ENCODE peak calls at places on chromosomes 7 and 10, in five cellular contexts. F is hepatocyte, A is OCI-LY7, K is fibroblast of lung, G is endothelial cell of umbilical vein. E is an unnamed sample. For H3K36me3, the result is how much of the 10 kb centered on the place peaks cover.

GRCh38 chr7:55132890-55133551 is 114.2 kb downstream of the EGFR start:
- DNase-seq in F (peak), A (no peak), K (peak), G (peak), E (peak)

GRCh38 chr7:38630720-38631673 is at the start of gene AMPH:
- DNase-seq in F (peak), A (no peak), K (peak), G (peak), E (no peak)

GRCh38 chr10:96718304-96718990 is 1.9 kb downstream of the PIK3AP1 start:
- DNase-seq in F (no peak), A (peak), K (no peak), G (no peak), E (no peak)

GRCh38 chr7:43201912-43202311 is 89.5 kb downstream of the HECW1 start:
- DNase-seq in F (no peak), A (no peak), K (peak), G (no peak), E (no peak)

GRCh38 chr10:47456096-47456485 is 27.8 kb downstream of the ANXA8 start:
- DNase-seq in F (no peak), A (no peak), K (no peak), G (no peak), E (no peak)

GRCh38 chr10:35423505-35424306 is 87.4 kb downstream of the CCNY start:
- DNase-seq in F (no peak), A (no peak), K (no peak), G (no peak), E (peak)

GRCh38 chr10:29951441-29951931 is 107.9 kb downstream of the JCAD start:
- DNase-seq in F (no peak), A (no peak), K (peak), G (peak), E (peak)

GRCh38 chr7:73436031-73436929 is 2.7 kb downstream of the FZD9 start:
- DNase-seq in F (peak), A (no peak), K (no peak), G (no peak), E (no peak)

GRCh38 chr10:122162566-122163181 is 108.4 kb upstream of the BTBD16 start:
- DNase-seq in F (peak), A (no peak), K (no peak), G (no peak), E (no peak)

GRCh38 chr7:2647594-2648172 is 15.9 kb downstream of the TTYH3 start:
- DNase-seq in F (no peak), A (no peak), K (no peak), G (no peak), E (no peak)

GRCh38 chr7:2646336-2646679 is 14.5 kb downstream of the TTYH3 start:
- DNase-seq in F (no peak), A (peak), K (no peak), G (no peak), E (no peak)

GRCh38 chr7:2644514-2645273 is 12.9 kb downstream of the TTYH3 start:
- DNase-seq in F (no peak), A (no peak), K (no peak), G (no peak), E (no peak)

GRCh38 chr7:2645274-2645868 is 13.6 kb downstream of the TTYH3 start:
- DNase-seq in F (no peak), A (peak), K (no peak), G (no peak), E (no peak)

GRCh38 chr7:2646680-2647571 is 15.1 kb downstream of the TTYH3 start:
- DNase-seq in F (no peak), A (peak), K (no peak), G (no peak), E (no peak)
- H3K4me3 ChIP-seq in F (no peak), A (peak), K (no peak), G (no peak), E (no peak)

GRCh38 chr7:149815661-149816266 is 22.4 kb upstream of the ZNF862 start:
- DNase-seq in F (no peak), A (no peak), K (no peak), G (no peak), E (no peak)

GRCh38 chr7:149816267-149816751 is 21.9 kb upstream of the ZNF862 start:
- DNase-seq in F (no peak), A (no peak), K (no peak), G (no peak), E (no peak)

GRCh38 chr7:149814494-149814893 is 23.7 kb upstream of the ZNF862 start:
- DNase-seq in F (no peak), A (no peak), K (no peak), G (no peak), E (no peak)

GRCh38 chr7:149816794-149817193 is 21.4 kb upstream of the ZNF862 start:
- DNase-seq in F (no peak), A (no peak), K (no peak), G (no peak), E (no peak)

GRCh38 chr7:149815121-149815520 is 23.1 kb upstream of the ZNF862 start:
- DNase-seq in F (no peak), A (no peak), K (no peak), G (no peak), E (no peak)
- H3K4me2 ChIP-seq in F (no peak), A (no peak), K (no peak), G (no peak), E (no peak)

GRCh38 chr7:92205987-92206386 is 27.0 kb upstream of the LRRD1 start:
- DNase-seq in F (no peak), A (no peak), K (no peak), G (no peak), E (no peak)
- H3K36me3 ChIP-seq in F (under half), A (half or more), K (under half), G (under half), E (under half)

DNA sequence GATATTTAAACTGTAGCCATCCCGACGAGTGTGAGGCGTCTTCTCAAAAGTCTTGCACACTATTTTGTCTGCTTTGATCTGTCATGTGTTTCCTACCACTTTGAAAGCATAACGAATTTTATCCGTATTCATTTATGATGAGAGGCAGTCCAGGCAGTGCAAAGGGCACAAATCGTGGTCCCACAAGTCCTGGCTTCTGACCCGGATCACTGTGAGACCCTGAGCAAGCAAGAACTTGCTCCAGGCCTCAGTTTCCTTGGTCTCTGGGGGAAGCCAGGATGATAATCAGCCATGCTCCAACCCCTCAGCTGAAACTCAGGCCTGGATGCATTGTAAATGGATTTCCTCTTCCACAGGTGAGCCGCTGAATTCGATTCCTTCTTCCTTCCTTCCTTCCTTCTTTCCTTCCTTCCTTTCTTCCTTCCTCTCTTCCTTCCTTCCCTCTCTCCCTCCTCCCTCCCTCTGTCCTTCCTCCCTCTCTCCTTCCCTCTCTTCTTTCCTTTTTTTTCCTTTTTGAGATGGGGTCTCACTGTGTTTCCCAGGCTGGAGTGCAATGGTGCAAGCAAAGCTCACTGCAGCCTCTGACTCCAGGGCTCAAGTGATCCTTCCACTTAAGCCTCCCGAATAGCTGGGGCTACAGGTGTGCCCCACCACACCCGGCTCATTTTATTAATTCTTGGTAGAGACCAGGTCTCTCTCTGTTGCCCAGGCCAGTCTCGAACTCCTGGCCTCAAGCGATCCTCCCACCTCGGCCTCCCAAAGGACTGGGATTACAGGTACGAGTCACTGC is 18.4 kb upstream of the ZKSCAN1 start:
- DNase-seq in F (no peak), A (no peak), K (no peak), G (no peak), E (no peak)
- H3K4me3 ChIP-seq in F (no peak), A (no peak), K (peak), G (peak), E (no peak)

DNA sequence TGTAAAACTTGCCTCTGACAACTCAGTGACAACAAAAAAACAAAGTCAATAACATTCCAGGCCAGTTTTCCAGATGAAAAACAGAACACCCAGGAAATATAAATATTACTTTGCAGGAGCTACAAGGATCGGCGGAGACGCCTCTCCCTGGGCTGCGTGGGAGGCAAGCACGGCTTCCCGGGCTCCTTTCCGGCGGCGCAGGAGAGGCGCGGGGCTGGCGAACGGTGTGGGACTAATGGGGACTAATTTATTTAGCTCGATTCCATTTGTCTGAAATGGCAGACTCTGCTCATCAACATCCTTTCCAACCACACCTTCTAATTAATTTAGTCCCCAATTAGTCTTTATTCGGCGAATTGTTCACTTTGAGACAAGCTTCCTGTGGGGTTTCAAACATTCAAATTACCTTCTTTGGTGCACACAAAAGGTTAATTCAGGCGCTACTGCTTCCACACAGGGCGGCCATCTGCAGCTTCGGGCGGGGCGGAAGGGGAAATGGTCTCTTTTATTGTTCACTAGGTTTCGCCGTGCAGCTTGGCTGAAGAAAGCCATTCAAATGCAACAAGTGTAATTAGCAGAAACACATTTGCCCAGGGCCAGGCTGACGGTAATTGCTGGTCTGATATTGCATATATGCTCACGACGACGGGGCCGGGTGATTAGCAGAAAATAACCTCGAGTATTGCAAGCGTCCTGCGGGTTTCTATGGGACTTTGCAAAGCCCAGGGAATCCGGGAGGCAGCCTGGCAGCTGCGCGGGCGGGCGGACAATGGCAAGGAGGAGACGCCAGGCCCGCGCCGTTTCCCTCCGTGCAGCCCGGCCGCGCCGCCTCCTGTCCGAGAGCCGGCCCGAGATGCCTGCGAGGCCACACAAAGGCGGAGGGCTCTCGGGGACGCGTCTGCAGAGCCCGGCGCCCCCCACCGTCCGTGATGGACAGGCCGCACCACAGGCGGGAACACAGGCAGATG is 270.1 kb downstream of the PTPRN2 start:
- DNase-seq in F (peak), A (no peak), K (no peak), G (no peak), E (no peak)
- H3K4me2 ChIP-seq in F (peak), A (no peak), K (no peak), G (no peak), E (no peak)